ENCODE peak calls at places on chromosomes 12 and 14, in six cellular contexts. L is GM20000, N is A673, Z is T follicular helper cell, P is WTC11, K is RPMI7951. Q is an unnamed sample.

GRCh38 chr12:122072031-122072970 is 6.3 kb upstream of the MLXIP start:
- DNase-seq in Z (no peak), L (no peak), K (peak; percentile 95), P (no peak), N (peak; percentile 39), Q (no peak)

GRCh38 chr12:59067068-59067467 is 146.8 kb upstream of the LRIG3 start:
- DNase-seq in N (no peak), Z (no peak), P (no peak), L (no peak), K (peak; percentile 66), Q (peak; percentile 28)

GRCh38 chr14:28759658-28760313 is 6.8 kb upstream of the FOXG1 start:
- DNase-seq in Z (no peak), N (no peak), K (no peak), P (peak; percentile 35), L (peak; percentile 9), Q (no peak)

GRCh38 chr14:100062602-100063001 is 2.6 kb upstream of the EVL start:
- DNase-seq in L (no peak), P (no peak), N (no peak), Z (no peak), K (no peak), Q (no peak)

GRCh38 chr12:93122089-93122488 is 193.0 kb upstream of the EEA1 start:
- DNase-seq in K (peak; percentile 26), Z (no peak), P (no peak), N (no peak), L (no peak), Q (no peak)

GRCh38 chr12:64840949-64841717 is 16.7 kb downstream of the TBC1D30 start:
- DNase-seq in K (no peak), L (no peak), Z (no peak), P (no peak), N (no peak), Q (no peak)

GRCh38 chr14:68638056-68638816 is 154.6 kb downstream of the ZFP36L1 start:
- DNase-seq in N (no peak), P (no peak), Z (no peak), L (no peak), K (no peak), Q (no peak)

GRCh38 chr14:95353007-95353406 is 33.3 kb upstream of the CLMN start:
- DNase-seq in P (no peak), L (no peak), N (no peak), Z (no peak), K (no peak), Q (no peak)

GRCh38 chr12:48165089-48166031 is 8.0 kb upstream of the ASB8 start:
- DNase-seq in L (peak; percentile 65), K (peak; percentile 49), P (peak; percentile 28), Z (peak; percentile 37), N (peak; percentile 68), Q (peak; percentile 63)

GRCh38 chr12:57893460-57894353 is 47.2 kb upstream of the CTDSP2 start:
- DNase-seq in K (peak; percentile 89), L (no peak), Z (no peak), N (peak; percentile 90), P (peak; percentile 50), Q (no peak)

GRCh38 chr12:32265920-32266319 is 133.4 kb upstream of the FGD4 start:
- DNase-seq in K (no peak), L (no peak), N (no peak), P (no peak), Z (no peak), Q (no peak)

GRCh38 chr14:33280646-33281045 is 342.0 kb downstream of the NPAS3 start:
- DNase-seq in N (peak; percentile 69), Z (no peak), K (peak; percentile 27), L (no peak), P (no peak), Q (no peak)

GRCh38 chr12:22916241-22916640 is 291.3 kb downstream of the ETNK1 start:
- DNase-seq in L (no peak), K (no peak), P (no peak), N (no peak), Z (no peak), Q (no peak)

Q was measured in RPMI8226.